ENCODE peak calls at places on chromosomes 6 and 20, in five cellular contexts. One of them, this sample, is unnamed.

GRCh38 chr20:39596554-39596953 is 634.4 kb downstream of the DHX35 start:
- DNase-seq in fibroblast of pulmonary artery: no peak
- DNase-seq in GM12865: no peak
- DNase-seq in MM.1S: no peak
- DNase-seq in BE2C: no peak
- DNase-seq in this sample: no peak

GRCh38 chr20:22914291-22914690 is 120.8 kb upstream of the SSTR4 start:
- DNase-seq in fibroblast of pulmonary artery: no peak
- DNase-seq in GM12865: no peak
- DNase-seq in MM.1S: no peak
- DNase-seq in BE2C: no peak
- DNase-seq in this sample: no peak

GRCh38 chr20:46572181-46572580 is 21.7 kb upstream of the OCSTAMP start:
- DNase-seq in fibroblast of pulmonary artery: no peak
- DNase-seq in GM12865: no peak
- DNase-seq in MM.1S: no peak
- DNase-seq in BE2C: no peak
- DNase-seq in this sample: no peak

GRCh38 chr20:61840661-61841455 is 224.8 kb downstream of the TAF4 start:
- DNase-seq in fibroblast of pulmonary artery: no peak
- DNase-seq in GM12865: no peak
- DNase-seq in MM.1S: no peak
- DNase-seq in BE2C: no peak
- DNase-seq in this sample: no peak

GRCh38 chr6:155100087-155100486 is 105.0 kb downstream of the TIAM2 start:
- DNase-seq in fibroblast of pulmonary artery: no peak
- DNase-seq in GM12865: no peak
- DNase-seq in MM.1S: no peak
- DNase-seq in BE2C: peak; percentile 78
- DNase-seq in this sample: no peak

GRCh38 chr6:40146902-40147301 is 212.6 kb upstream of the MOCS1 start:
- DNase-seq in fibroblast of pulmonary artery: no peak
- DNase-seq in GM12865: no peak
- DNase-seq in MM.1S: no peak
- DNase-seq in BE2C: no peak
- DNase-seq in this sample: no peak

GRCh38 chr6:28337103-28337520 is 1.2 kb upstream of the ZSCAN31 start:
- DNase-seq in fibroblast of pulmonary artery: no peak
- DNase-seq in GM12865: no peak
- DNase-seq in MM.1S: no peak
- DNase-seq in BE2C: no peak
- DNase-seq in this sample: no peak

GRCh38 chr6:73262701-73263569 is at the start of gene KHDC1:
- DNase-seq in fibroblast of pulmonary artery: peak; percentile 48
- DNase-seq in GM12865: peak; percentile 83
- DNase-seq in MM.1S: peak; percentile 42
- DNase-seq in BE2C: peak; percentile 73
- DNase-seq in this sample: peak; percentile 86

GRCh38 chr20:49877254-49877990 is 37.9 kb downstream of the SPATA2 start:
- DNase-seq in fibroblast of pulmonary artery: no peak
- DNase-seq in GM12865: no peak
- DNase-seq in MM.1S: no peak
- DNase-seq in BE2C: no peak
- DNase-seq in this sample: no peak

GRCh38 chr6:31836676-31837611 is 9.4 kb downstream of the HSPA1B start:
- DNase-seq in fibroblast of pulmonary artery: peak; percentile 48
- DNase-seq in GM12865: no peak
- DNase-seq in MM.1S: peak; percentile 29
- DNase-seq in BE2C: no peak
- DNase-seq in this sample: no peak

GRCh38 chr6:52390361-52390727 is 28.4 kb downstream of the PAQR8 start:
- DNase-seq in fibroblast of pulmonary artery: peak; percentile 62
- DNase-seq in GM12865: peak; percentile 82
- DNase-seq in MM.1S: peak; percentile 76
- DNase-seq in BE2C: peak; percentile 33
- DNase-seq in this sample: peak; percentile 52

GRCh38 chr20:13231031-13231752 is 10.1 kb downstream of the ISM1 start:
- DNase-seq in fibroblast of pulmonary artery: no peak
- DNase-seq in GM12865: no peak
- DNase-seq in MM.1S: no peak
- DNase-seq in BE2C: no peak
- DNase-seq in this sample: no peak

GRCh38 chr6:55643868-55644267 is 64.9 kb upstream of the HMGCLL1 start:
- DNase-seq in fibroblast of pulmonary artery: peak; percentile 8
- DNase-seq in GM12865: no peak
- DNase-seq in MM.1S: no peak
- DNase-seq in BE2C: no peak
- DNase-seq in this sample: no peak

GRCh38 chr20:2103454-2104153 is 2.0 kb downstream of the STK35 start:
- DNase-seq in fibroblast of pulmonary artery: peak; percentile 2
- DNase-seq in GM12865: no peak
- DNase-seq in MM.1S: no peak
- DNase-seq in BE2C: no peak
- DNase-seq in this sample: no peak

GRCh38 chr20:51389543-51389924 is 153.0 kb downstream of the NFATC2 start:
- DNase-seq in fibroblast of pulmonary artery: no peak
- DNase-seq in GM12865: no peak
- DNase-seq in MM.1S: no peak
- DNase-seq in BE2C: no peak
- DNase-seq in this sample: no peak

GRCh38 chr6:80163754-80164187 is 57.3 kb downstream of the BCKDHB start:
- DNase-seq in fibroblast of pulmonary artery: peak; percentile 59
- DNase-seq in GM12865: peak; percentile 45
- DNase-seq in MM.1S: peak; percentile 50
- DNase-seq in BE2C: no peak
- DNase-seq in this sample: peak; percentile 14

GRCh38 chr20:36468149-36469000 is 72.9 kb upstream of the MYL9 start:
- DNase-seq in fibroblast of pulmonary artery: no peak
- DNase-seq in GM12865: no peak
- DNase-seq in MM.1S: no peak
- DNase-seq in BE2C: peak; percentile 46
- DNase-seq in this sample: no peak

GRCh38 chr6:107318100-107318736 is 141.1 kb downstream of the PDSS2 start:
- DNase-seq in fibroblast of pulmonary artery: peak; percentile 71
- DNase-seq in GM12865: peak; percentile 64
- DNase-seq in MM.1S: peak; percentile 37
- DNase-seq in BE2C: peak; percentile 73
- DNase-seq in this sample: peak; percentile 39

GRCh38 chr20:36126836-36127529 is 27.6 kb upstream of the EPB41L1 start:
- DNase-seq in fibroblast of pulmonary artery: no peak
- DNase-seq in GM12865: no peak
- DNase-seq in MM.1S: no peak
- DNase-seq in BE2C: no peak
- DNase-seq in this sample: no peak

GRCh38 chr6:28011716-28012115 is 54.7 kb downstream of the OR2B6 start:
- DNase-seq in fibroblast of pulmonary artery: no peak
- DNase-seq in GM12865: no peak
- DNase-seq in MM.1S: no peak
- DNase-seq in BE2C: no peak
- DNase-seq in this sample: no peak

DNA sequence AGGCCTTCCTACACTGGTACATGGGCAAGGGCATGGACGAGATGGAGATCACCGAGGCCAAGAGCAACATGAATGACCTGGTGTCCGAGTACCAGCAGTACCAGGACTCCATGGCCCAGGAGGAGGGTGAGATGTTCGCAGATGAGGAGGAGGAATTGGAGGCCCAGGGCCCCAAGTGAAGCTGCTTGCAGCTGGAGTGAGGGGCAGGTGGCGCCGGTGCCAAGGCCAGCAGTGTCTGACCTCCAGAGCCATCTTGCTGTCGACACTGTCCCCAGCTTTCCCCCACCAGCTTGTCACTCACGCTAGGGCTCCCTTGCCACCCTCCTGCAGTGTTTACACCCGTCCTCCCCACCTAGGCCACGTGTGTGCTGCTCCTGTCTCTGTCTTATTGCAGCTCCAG is 12.2 kb downstream of the GABRR2 start:
- DNase-seq in fibroblast of pulmonary artery: no peak
- DNase-seq in GM12865: no peak
- DNase-seq in MM.1S: no peak
- DNase-seq in BE2C: no peak
- DNase-seq in this sample: no peak
- TF ChIP-seq CTCF in fibroblast of pulmonary artery: no peak
- TF ChIP-seq CTCF in GM12865: no peak
- TF ChIP-seq CTCF in MM.1S: no peak
- TF ChIP-seq CTCF in BE2C: no peak
- TF ChIP-seq CTCF in this sample: peak; percentile 14

DNA sequence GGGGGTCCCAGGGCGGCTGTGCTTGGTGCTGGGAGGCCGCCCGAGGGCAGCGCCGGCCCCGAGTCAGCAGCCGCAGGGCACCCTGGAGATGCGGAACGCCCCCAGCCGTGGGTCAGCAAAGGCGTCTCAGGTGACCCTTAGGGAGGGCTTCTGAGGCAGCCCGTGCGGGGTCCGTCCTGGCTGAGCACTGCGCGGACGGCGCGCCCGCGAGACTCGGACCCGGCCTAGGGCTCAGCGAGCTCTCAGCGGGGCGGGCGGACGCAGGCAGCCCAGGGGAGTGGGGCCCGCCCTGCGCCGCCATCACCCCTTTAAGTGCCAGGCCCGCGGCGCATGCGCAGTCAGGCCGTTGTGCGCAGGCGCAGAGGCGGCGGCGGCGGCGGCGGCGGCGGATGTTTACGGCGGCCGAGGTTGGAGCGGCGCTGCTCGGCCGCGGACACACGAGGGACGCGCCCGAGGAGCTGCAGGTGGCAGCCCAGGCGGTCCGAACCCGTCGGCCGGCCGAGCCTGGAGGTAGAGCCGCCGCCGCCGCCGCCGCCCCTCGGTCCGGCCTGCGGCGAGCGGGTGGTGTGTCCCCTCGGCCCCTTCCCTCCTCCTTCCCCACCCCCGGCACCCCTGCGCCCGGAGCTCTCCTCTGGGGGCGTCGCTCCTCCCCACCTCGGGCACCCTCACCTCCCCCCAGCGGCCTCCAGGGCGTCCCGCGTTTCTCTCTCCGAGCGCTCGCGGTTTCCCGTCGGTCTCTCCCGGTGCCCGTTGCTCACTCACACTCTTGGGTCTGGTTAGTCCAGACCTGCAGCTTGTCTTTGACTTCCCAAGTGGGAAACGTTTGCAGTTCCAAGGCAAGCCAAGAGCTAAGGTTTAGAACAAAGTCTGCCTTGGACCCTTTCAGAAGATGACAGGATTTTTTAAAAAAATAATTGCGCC is at the start of gene PCMTD2:
- DNase-seq in fibroblast of pulmonary artery: peak; percentile 80
- DNase-seq in GM12865: peak; percentile 94
- DNase-seq in MM.1S: peak; percentile 90
- DNase-seq in BE2C: peak; percentile 91
- DNase-seq in this sample: peak; percentile 98
- TF ChIP-seq CTCF in fibroblast of pulmonary artery: no peak
- TF ChIP-seq CTCF in GM12865: no peak
- TF ChIP-seq CTCF in MM.1S: peak; percentile 13
- TF ChIP-seq CTCF in BE2C: no peak
- TF ChIP-seq CTCF in this sample: no peak

GRCh38 chr20:31934968-31935764 is 16.7 kb downstream of the PDRG1 start:
- DNase-seq in fibroblast of pulmonary artery: no peak
- DNase-seq in GM12865: peak; percentile 11
- DNase-seq in MM.1S: no peak
- DNase-seq in BE2C: no peak
- DNase-seq in this sample: no peak
- TF ChIP-seq CTCF in fibroblast of pulmonary artery: no peak
- TF ChIP-seq CTCF in GM12865: peak; percentile 2
- TF ChIP-seq CTCF in MM.1S: no peak
- TF ChIP-seq CTCF in BE2C: peak; percentile 43
- TF ChIP-seq CTCF in this sample: no peak

GRCh38 chr20:57465943-57466342 is 59.0 kb downstream of the CTCFL start:
- DNase-seq in fibroblast of pulmonary artery: no peak
- DNase-seq in GM12865: no peak
- DNase-seq in MM.1S: no peak
- DNase-seq in BE2C: no peak
- DNase-seq in this sample: no peak
- TF ChIP-seq CTCF in fibroblast of pulmonary artery: no peak
- TF ChIP-seq CTCF in GM12865: peak; percentile 35
- TF ChIP-seq CTCF in MM.1S: peak; percentile 47
- TF ChIP-seq CTCF in BE2C: peak; percentile 37
- TF ChIP-seq CTCF in this sample: peak; percentile 55

GRCh38 chr20:33074675-33075074 is 4.8 kb upstream of the BPIFB4 start:
- DNase-seq in fibroblast of pulmonary artery: no peak
- DNase-seq in GM12865: no peak
- DNase-seq in MM.1S: no peak
- DNase-seq in BE2C: no peak
- DNase-seq in this sample: no peak
- TF ChIP-seq CTCF in fibroblast of pulmonary artery: no peak
- TF ChIP-seq CTCF in GM12865: no peak
- TF ChIP-seq CTCF in MM.1S: no peak
- TF ChIP-seq CTCF in BE2C: no peak
- TF ChIP-seq CTCF in this sample: no peak

GRCh38 chr20:64050261-64051032 is 1.0 kb upstream of the SOX18 start:
- DNase-seq in fibroblast of pulmonary artery: no peak
- DNase-seq in GM12865: no peak
- DNase-seq in MM.1S: no peak
- DNase-seq in BE2C: no peak
- DNase-seq in this sample: no peak
- TF ChIP-seq CTCF in fibroblast of pulmonary artery: no peak
- TF ChIP-seq CTCF in GM12865: no peak
- TF ChIP-seq CTCF in MM.1S: no peak
- TF ChIP-seq CTCF in BE2C: no peak
- TF ChIP-seq CTCF in this sample: peak; percentile 14

GRCh38 chr6:4396032-4396431 is 260.7 kb upstream of the ECI2 start:
- DNase-seq in fibroblast of pulmonary artery: no peak
- DNase-seq in GM12865: no peak
- DNase-seq in MM.1S: no peak
- DNase-seq in BE2C: no peak
- DNase-seq in this sample: no peak
- TF ChIP-seq CTCF in fibroblast of pulmonary artery: peak; percentile 7
- TF ChIP-seq CTCF in GM12865: no peak
- TF ChIP-seq CTCF in MM.1S: no peak
- TF ChIP-seq CTCF in BE2C: no peak
- TF ChIP-seq CTCF in this sample: no peak